ENCODE peak calls at places on chromosome 5, in four cellular contexts. R is H9, U is A549, F is colonic mucosa. V is an unnamed sample.

GRCh38 chr5:172417983-172418630 is 36.2 kb downstream of the SH3PXD2B start:
- DNase-seq in R (no peak), U (peak), F (peak), V (no peak)

GRCh38 chr5:13143630-13144029 is 800.9 kb downstream of the DNAH5 start:
- DNase-seq in F (no peak), U (no peak), R (no peak), V (no peak)

GRCh38 chr5:5276471-5276870 is 136.3 kb downstream of the ADAMTS16 start:
- DNase-seq in R (no peak), U (no peak), F (no peak), V (no peak)

GRCh38 chr5:9699681-9700080 is 69.5 kb upstream of the TAS2R1 start:
- DNase-seq in U (no peak), R (no peak), F (no peak), V (no peak)

GRCh38 chr5:158392753-158393152 is 533.8 kb upstream of the CLINT1 start:
- DNase-seq in U (no peak), F (no peak), R (no peak), V (no peak)

GRCh38 chr5:15850939-15851341 is 328.7 kb downstream of the MARCHF11 start:
- DNase-seq in R (no peak), U (no peak), F (no peak), V (no peak)

GRCh38 chr5:1176473-1177391 is 24.7 kb upstream of the SLC6A19 start:
- DNase-seq in F (no peak), R (peak), U (no peak), V (peak)

GRCh38 chr5:74919487-74919886 is 53.3 kb upstream of the FAM169A start:
- DNase-seq in F (no peak), R (no peak), U (peak), V (peak)

GRCh38 chr5:151812757-151813309 is 41.1 kb downstream of the G3BP1 start:
- DNase-seq in R (no peak), U (no peak), F (no peak), V (no peak)

GRCh38 chr5:10118150-10118549 is 131.5 kb downstream of the ATPSCKMT start:
- DNase-seq in F (no peak), R (no peak), U (no peak), V (no peak)

GRCh38 chr5:152072076-152072475 is 147.4 kb upstream of the GLRA1 start:
- DNase-seq in U (no peak), F (no peak), R (no peak), V (peak)

GRCh38 chr5:172438304-172438652 is 16.0 kb downstream of the SH3PXD2B start:
- DNase-seq in R (no peak), U (no peak), F (no peak), V (no peak)

GRCh38 chr5:669111-669841 is 23.9 kb downstream of the TPPP start:
- DNase-seq in U (no peak), R (peak), F (no peak), V (peak)

GRCh38 chr5:8749556-8749955 is 796.3 kb downstream of the SEMA5A start:
- DNase-seq in U (no peak), R (no peak), F (no peak), V (no peak)

GRCh38 chr5:337565-338130 is 16.1 kb downstream of the AHRR start:
- DNase-seq in U (peak), F (no peak), R (peak), V (peak)

GRCh38 chr5:143644751-143645150 is 167.2 kb upstream of the HMHB1 start:
- DNase-seq in R (no peak), U (no peak), F (no peak), V (no peak)

GRCh38 chr5:43601454-43602260 is 1.3 kb upstream of the NNT start:
- DNase-seq in U (no peak), F (no peak), R (no peak), V (peak)

DNA sequence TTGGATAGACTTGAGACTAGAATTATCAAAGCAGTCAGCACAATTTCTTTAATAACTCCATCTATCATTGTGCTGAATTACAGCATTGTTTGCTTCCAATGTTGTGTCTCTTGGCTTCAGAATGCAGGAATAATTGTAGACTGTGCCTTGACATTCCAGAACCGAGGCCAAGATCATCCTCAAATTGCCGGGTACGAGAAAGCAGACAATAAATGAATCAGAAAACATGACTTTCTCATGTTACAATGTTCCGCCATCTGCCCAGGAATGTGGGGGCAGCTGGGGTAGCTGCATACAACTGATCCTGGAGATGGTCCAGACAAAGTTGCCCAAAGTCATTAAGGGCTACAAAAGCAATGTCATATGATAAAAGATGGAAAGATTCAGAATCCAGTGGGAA is 206.2 kb upstream of the SGCD start:
- DNase-seq in U (peak), R (no peak), F (no peak), V (no peak)
- H3K27ac ChIP-seq in U (peak), R (no peak), F (no peak), V (no peak)

DNA sequence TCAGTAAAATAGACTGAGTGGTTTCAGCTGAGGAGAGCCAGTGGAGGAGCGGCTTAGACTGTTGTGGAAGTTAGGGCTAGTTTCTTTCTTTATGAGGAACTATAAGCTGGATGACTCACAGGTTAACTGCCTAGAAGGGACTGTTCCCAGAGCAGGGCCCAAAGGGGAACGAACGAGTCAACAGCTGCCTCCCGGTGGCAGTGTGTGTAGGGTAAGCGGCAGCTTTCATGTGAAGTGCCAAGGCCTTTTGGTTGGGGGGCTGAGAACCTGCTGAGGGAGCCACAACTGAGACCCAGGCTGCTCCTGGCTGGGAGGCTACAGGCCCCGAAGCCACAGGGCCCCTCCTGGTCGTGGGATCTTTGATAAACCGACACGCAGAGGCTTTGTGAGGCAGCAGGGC is 7.0 kb downstream of the SQSTM1 start:
- DNase-seq in F (peak), R (no peak), U (no peak), V (no peak)
- H3K27ac ChIP-seq in F (peak), R (no peak), U (peak), V (no peak)

GRCh38 chr5:73443725-73444498 is 4.7 kb downstream of the FOXD1 start:
- DNase-seq in F (no peak), R (peak), U (no peak), V (no peak)
- H3K27ac ChIP-seq in F (no peak), R (no peak), U (no peak), V (no peak)

GRCh38 chr5:149638136-149638535 is 56.8 kb downstream of the ARHGEF37 start:
- DNase-seq in U (no peak), F (no peak), R (no peak), V (no peak)

GRCh38 chr5:149635394-149635793 is 54.1 kb downstream of the ARHGEF37 start:
- DNase-seq in F (no peak), R (no peak), U (no peak), V (no peak)

GRCh38 chr5:149638546-149639241 is 57.4 kb downstream of the ARHGEF37 start:
- DNase-seq in F (no peak), U (no peak), R (no peak), V (no peak)

GRCh38 chr5:149636191-149636860 is 55.0 kb downstream of the ARHGEF37 start:
- DNase-seq in F (no peak), R (no peak), U (no peak), V (no peak)

DNA sequence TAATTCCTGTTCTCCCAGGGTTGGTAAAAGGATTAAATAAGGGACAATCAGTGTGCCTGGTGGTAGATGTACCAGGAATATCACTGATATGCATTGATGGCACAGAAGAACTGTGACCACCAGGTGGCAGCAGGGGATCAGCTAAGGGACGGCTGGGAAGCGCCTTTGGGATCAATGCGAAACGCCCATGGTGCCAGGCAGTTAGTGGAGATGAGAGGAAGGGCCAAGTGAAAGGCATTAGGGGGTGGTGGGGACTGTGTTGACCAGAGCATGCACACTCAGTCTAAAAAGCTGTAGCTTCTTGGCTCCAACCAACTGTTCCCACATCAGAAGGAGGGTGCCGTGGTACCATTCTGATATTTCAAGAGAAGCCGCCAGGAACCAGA is 55.6 kb downstream of the ARHGEF37 start:
- DNase-seq in R (peak), F (peak), U (peak), V (peak)
- H3K27ac ChIP-seq in R (no peak), F (no peak), U (no peak), V (no peak)

GRCh38 chr5:35096209-35096608 is 48.5 kb upstream of the AGXT2 start:
- DNase-seq in F (no peak), U (no peak), R (no peak), V (no peak)
- H3K27ac ChIP-seq in F (no peak), U (no peak), R (no peak), V (no peak)

GRCh38 chr5:112822456-112822855 is 38.6 kb upstream of the SRP19 start:
- DNase-seq in R (no peak), F (no peak), U (no peak), V (no peak)

GRCh38 chr5:112823181-112823580 is 37.9 kb upstream of the SRP19 start:
- DNase-seq in R (no peak), F (no peak), U (no peak), V (peak)

GRCh38 chr5:112823656-112824055 is 37.4 kb upstream of the SRP19 start:
- DNase-seq in U (no peak), F (no peak), R (no peak), V (no peak)

GRCh38 chr5:112820246-112820645 is 40.8 kb upstream of the SRP19 start:
- DNase-seq in R (no peak), U (no peak), F (no peak), V (no peak)

DNA sequence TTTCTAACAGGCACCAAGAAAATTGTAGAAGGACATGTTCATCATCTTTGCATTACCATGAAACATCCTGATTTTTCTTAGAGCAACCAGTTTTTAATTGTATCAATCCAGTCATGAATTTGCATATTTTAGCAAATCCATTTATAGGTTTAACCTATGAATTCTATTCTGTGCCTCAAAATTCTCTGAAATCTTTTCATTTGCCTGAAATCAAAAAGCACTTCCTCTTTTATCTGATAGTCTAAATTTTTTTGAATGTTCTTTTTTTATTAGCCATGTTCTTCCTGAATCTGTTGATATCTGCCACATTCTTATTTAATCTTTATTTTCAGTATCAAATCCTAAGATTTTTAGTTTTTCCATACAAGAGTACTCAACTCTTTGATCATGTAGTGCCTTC is 36.9 kb upstream of the SRP19 start:
- DNase-seq in R (no peak), U (no peak), F (no peak), V (no peak)
- H3K27ac ChIP-seq in R (no peak), U (no peak), F (no peak), V (no peak)

GRCh38 chr5:68268363-68269130 is 53.0 kb downstream of the PIK3R1 start:
- DNase-seq in F (no peak), U (no peak), R (no peak), V (no peak)
- H3K27ac ChIP-seq in F (no peak), U (peak), R (no peak), V (no peak)

GRCh38 chr5:53478411-53479044 is 1.9 kb upstream of the FST start:
- DNase-seq in R (peak), U (peak), F (peak), V (peak)
- H3K27ac ChIP-seq in R (no peak), U (peak), F (no peak), V (peak)

DNA sequence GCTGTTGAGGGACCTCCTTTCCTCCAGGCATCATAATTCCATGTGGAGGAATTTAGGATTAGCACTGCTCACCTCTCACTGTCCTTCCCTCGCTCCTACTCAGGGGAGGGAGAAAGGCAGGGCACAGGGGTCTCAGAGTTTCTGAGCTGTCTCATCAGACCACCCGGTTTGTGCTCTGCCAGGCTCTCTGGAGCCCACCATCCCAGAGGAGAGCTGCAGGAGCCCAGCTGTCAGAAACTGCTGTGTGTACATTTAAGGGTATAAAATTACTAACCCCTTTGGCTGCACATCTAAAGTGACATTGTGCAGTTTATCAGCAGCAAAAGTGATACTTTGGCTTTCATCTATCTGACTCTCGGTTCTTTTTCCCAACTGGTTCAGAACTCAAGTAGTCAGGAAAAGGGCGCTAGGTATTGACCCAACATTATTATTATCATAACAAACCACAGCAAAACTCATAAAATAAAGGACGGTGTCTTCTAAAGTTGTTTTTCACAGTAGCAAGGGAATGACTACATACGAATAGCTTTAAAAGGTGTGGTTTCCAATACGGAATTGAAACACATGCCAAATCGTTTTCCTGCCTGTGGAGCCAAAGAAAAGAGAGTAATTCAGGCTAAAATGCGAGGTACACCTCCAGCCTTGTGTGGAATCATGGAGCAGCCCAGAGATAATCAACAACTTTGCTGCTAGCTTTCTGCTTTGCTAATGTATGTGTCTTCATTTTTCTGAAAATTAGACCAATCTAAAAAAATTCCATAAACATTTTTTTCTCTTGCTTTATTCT is 348.1 kb downstream of the TMEM167A start:
- DNase-seq in U (no peak), F (no peak), R (no peak), V (no peak)
- H3K27ac ChIP-seq in U (no peak), F (no peak), R (no peak), V (no peak)

DNA sequence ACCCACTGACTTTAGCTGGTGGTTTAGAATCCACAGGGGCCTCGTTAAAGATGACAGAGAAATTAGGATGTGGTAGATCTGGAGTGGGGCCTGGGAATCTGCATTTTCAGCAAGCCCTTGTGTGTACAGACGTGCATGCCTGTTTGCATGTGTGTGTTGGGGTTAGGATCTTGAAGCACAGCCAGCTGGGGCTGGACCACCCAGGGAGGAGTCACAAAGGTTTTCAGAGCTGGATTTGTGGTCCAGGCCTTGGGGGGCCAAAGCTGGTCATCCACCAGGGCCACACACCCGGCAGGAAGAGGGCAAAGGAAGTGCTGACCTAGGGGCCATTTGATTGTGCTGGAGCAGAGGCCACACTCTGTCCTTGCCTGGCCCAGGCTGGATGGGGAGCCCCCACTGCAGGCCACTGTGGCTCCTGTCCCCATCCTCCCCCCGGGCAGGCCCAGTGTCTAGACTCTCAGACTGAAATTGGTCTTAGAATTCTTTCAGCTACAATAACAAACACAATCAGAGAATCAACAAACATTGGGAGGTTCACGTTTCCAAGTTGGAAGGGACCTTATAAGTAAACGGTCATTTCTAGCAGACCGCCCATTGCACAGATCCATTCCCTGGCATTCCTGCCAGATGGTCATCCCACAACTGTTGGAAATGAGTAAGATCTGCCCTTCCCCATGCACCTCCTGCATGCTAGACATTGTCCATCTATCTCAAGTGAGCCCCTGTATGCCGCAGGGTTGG is 10.3 kb downstream of the CDX1 start:
- DNase-seq in F (no peak), R (no peak), U (no peak), V (no peak)
- H3K27ac ChIP-seq in F (peak), R (no peak), U (no peak), V (no peak)

V was measured in mesendoderm.